ENCODE peak calls at places on chromosomes 4 and X, in seven cellular contexts. K is hepatocyte, F is iPS-NIHi11, V is NCI-H1092, O is hypothalamus, I is cardiac fibroblast, P is NCI-H1436 treated with DMSO at 0.1 percent for 48 hours. S is an unnamed sample.

GRCh38 chr4:53161475-53162423 is 204.1 kb downstream of the SCFD2 start:
- DNase-seq in K (no peak), F (no peak), V (no peak), O (no peak), I (no peak), P (no peak), S (no peak)

GRCh38 chr4:15963568-15963967 is 593 bp upstream of the FGFBP2 start:
- DNase-seq in K (no peak), F (no peak), V (no peak), O (no peak), I (no peak), P (no peak), S (no peak)

GRCh38 chr4:2837904-2838496 is 5.6 kb upstream of the ADD1 start:
- DNase-seq in K (peak), F (peak), V (no peak), O (no peak), I (peak), P (no peak), S (peak)

GRCh38 chrX:123797543-123798447 is 62.1 kb upstream of the XIAP start:
- DNase-seq in K (no peak), F (no peak), V (no peak), O (no peak), I (no peak), P (no peak), S (no peak)

GRCh38 chr4:162683659-162684370 is 482.9 kb downstream of the NAF1 start:
- DNase-seq in K (peak), F (no peak), V (no peak), O (no peak), I (peak), P (no peak), S (peak)

GRCh38 chr4:170336238-170336775 is 246.6 kb upstream of the AADAT start:
- DNase-seq in K (no peak), F (no peak), V (no peak), O (no peak), I (no peak), P (no peak), S (no peak)

GRCh38 chrX:19702856-19703255 is 184.5 kb downstream of the SH3KBP1 start:
- DNase-seq in K (no peak), F (no peak), V (no peak), O (no peak), I (no peak), P (no peak), S (no peak)

GRCh38 chr4:115918149-115918548 is 804.7 kb upstream of the NDST4 start:
- DNase-seq in K (no peak), F (no peak), V (no peak), O (no peak), I (no peak), P (no peak), S (no peak)

GRCh38 chrX:429266-429825 is 42.6 kb upstream of the PPP2R3B start:
- DNase-seq in K (no peak), F (no peak), V (no peak), O (no peak), I (no peak), P (no peak), S (no peak)

GRCh38 chrX:131741103-131741581 is 197.3 kb downstream of the OR13H1 start:
- DNase-seq in K (no peak), F (no peak), V (no peak), O (no peak), I (no peak), P (no peak), S (no peak)

GRCh38 chr4:20987191-20987590 is 286.9 kb downstream of the PACRGL start:
- DNase-seq in K (no peak), F (peak), V (no peak), O (no peak), I (no peak), P (no peak), S (no peak)

GRCh38 chr4:167031534-167032156 is 202.6 kb downstream of the SPOCK3 start:
- DNase-seq in K (no peak), F (no peak), V (no peak), O (no peak), I (peak), P (no peak), S (peak)

GRCh38 chr4:105679186-105679585 is 29.3 kb downstream of the INTS12 start:
- DNase-seq in K (no peak), F (peak), V (no peak), O (no peak), I (no peak), P (no peak), S (no peak)

GRCh38 chr4:155777971-155778710 is 19.3 kb downstream of the GUCY1B1 start:
- DNase-seq in K (no peak), F (no peak), V (no peak), O (no peak), I (no peak), P (no peak), S (no peak)

GRCh38 chrX:35841872-35842271 is 43.7 kb downstream of the MAGEB16 start:
- DNase-seq in K (no peak), F (no peak), V (no peak), O (no peak), I (no peak), P (no peak), S (no peak)

GRCh38 chr4:82217986-82218715 is 155.6 kb downstream of the HNRNPD start:
- DNase-seq in K (peak), F (peak), V (no peak), O (no peak), I (peak), P (no peak), S (no peak)

GRCh38 chr4:42018451-42018850 is 28.1 kb downstream of the SLC30A9 start:
- DNase-seq in K (no peak), F (no peak), V (no peak), O (no peak), I (no peak), P (no peak), S (peak)

GRCh38 chr4:75545526-75545925 is 10.3 kb upstream of the ODAPH start:
- DNase-seq in K (no peak), F (no peak), V (no peak), O (no peak), I (no peak), P (no peak), S (peak)

GRCh38 chrX:134632386-134632785 is 25.9 kb downstream of the PLAC1 start:
- DNase-seq in K (no peak), F (no peak), V (no peak), O (no peak), I (no peak), P (no peak), S (no peak)

S was measured in amniotic epithelial cell.